ENCODE peak calls at places on chromosomes 12 and 14, in seven cellular contexts. One of them, this sample, is unnamed.

GRCh38 chr12:124296295-124296915 is 1.5 kb downstream of the RFLNA start:
- DNase-seq in GM23338: peak; percentile 35
- DNase-seq in epithelial cell of esophagus: peak; percentile 42
- DNase-seq in AG09309: no peak
- DNase-seq in fibroblast of mammary gland: no peak
- DNase-seq in testis: no peak
- DNase-seq in GM06990: no peak
- DNase-seq in this sample: no peak

GRCh38 chr14:42779024-42779423 is 1172.3 kb downstream of the LRFN5 start:
- DNase-seq in fibroblast of mammary gland: peak; percentile 53
- DNase-seq in GM23338: no peak
- DNase-seq in GM06990: no peak
- DNase-seq in AG09309: no peak
- DNase-seq in epithelial cell of esophagus: peak; percentile 9
- DNase-seq in testis: no peak
- DNase-seq in this sample: no peak

GRCh38 chr14:60343571-60344071 is 94.6 kb downstream of the PPM1A start:
- DNase-seq in AG09309: no peak
- DNase-seq in epithelial cell of esophagus: no peak
- DNase-seq in GM06990: no peak
- DNase-seq in GM23338: no peak
- DNase-seq in testis: no peak
- DNase-seq in fibroblast of mammary gland: no peak
- DNase-seq in this sample: no peak

GRCh38 chr14:61803755-61804154 is 41.5 kb downstream of the SNAPC1 start:
- DNase-seq in GM23338: no peak
- DNase-seq in GM06990: no peak
- DNase-seq in testis: no peak
- DNase-seq in fibroblast of mammary gland: no peak
- DNase-seq in AG09309: no peak
- DNase-seq in epithelial cell of esophagus: no peak
- DNase-seq in this sample: no peak

GRCh38 chr12:46522141-46522540 is 149.6 kb upstream of the SLC38A2 start:
- DNase-seq in epithelial cell of esophagus: no peak
- DNase-seq in testis: no peak
- DNase-seq in fibroblast of mammary gland: peak; percentile 34
- DNase-seq in AG09309: no peak
- DNase-seq in GM23338: no peak
- DNase-seq in GM06990: no peak
- DNase-seq in this sample: no peak

GRCh38 chr12:26848156-26848825 is 15.3 kb upstream of the ITPR2 start:
- DNase-seq in AG09309: no peak
- DNase-seq in fibroblast of mammary gland: peak; percentile 62
- DNase-seq in GM23338: no peak
- DNase-seq in testis: no peak
- DNase-seq in GM06990: no peak
- DNase-seq in epithelial cell of esophagus: peak; percentile 69
- DNase-seq in this sample: no peak

GRCh38 chr12:24955853-24956252 is 7.0 kb upstream of the BCAT1 start:
- DNase-seq in AG09309: no peak
- DNase-seq in GM06990: no peak
- DNase-seq in testis: peak; percentile 40
- DNase-seq in GM23338: peak; percentile 59
- DNase-seq in fibroblast of mammary gland: no peak
- DNase-seq in epithelial cell of esophagus: no peak
- DNase-seq in this sample: no peak

GRCh38 chr12:82625523-82625922 is 61.2 kb upstream of the TMTC2 start:
- DNase-seq in epithelial cell of esophagus: no peak
- DNase-seq in GM06990: no peak
- DNase-seq in testis: no peak
- DNase-seq in fibroblast of mammary gland: no peak
- DNase-seq in GM23338: peak; percentile 12
- DNase-seq in AG09309: no peak
- DNase-seq in this sample: no peak

GRCh38 chr12:10319414-10319813 is 11.7 kb downstream of the KLRD1 start:
- DNase-seq in AG09309: no peak
- DNase-seq in GM23338: no peak
- DNase-seq in GM06990: no peak
- DNase-seq in epithelial cell of esophagus: no peak
- DNase-seq in fibroblast of mammary gland: no peak
- DNase-seq in testis: no peak
- DNase-seq in this sample: no peak

DNA sequence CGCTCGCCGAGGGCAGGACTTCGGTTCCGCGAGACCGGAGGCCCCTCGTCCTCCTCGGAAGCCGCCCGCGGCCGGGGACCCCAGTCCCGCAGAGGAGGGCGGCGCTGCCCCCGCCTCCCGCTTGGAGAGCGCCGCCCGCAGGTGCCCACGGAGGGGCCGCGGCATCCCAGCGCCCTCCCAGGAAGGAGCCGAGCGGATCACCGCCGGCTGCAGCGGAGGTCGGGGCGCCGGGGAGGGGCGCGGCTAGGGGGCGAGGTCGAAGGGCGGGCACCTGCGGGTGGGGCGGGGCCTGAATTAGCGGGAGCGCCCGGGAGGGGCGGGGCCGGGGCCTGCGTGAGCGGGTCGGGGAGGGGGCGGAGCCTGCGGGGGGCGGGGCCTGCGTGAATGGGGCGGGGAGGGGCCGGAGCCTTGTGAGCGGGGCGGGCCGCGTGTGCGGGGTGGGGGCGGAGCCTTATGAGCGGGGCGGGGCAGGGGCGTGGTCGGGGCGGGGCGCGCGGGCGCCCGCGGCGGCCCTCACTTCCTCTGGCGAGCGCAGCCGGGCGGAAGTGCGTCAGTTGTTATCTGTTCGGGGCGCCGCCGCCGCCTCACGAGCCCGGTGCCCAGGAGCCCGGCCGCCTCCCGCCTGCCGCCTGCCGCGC is at the start of gene FBRSL1:
- DNase-seq in epithelial cell of esophagus: peak; percentile 87
- DNase-seq in fibroblast of mammary gland: peak; percentile 74
- DNase-seq in GM23338: peak; percentile 96
- DNase-seq in GM06990: peak; percentile 85
- DNase-seq in AG09309: peak; percentile 27
- DNase-seq in testis: peak; percentile 94
- DNase-seq in this sample: peak; percentile 96
- TF ChIP-seq CTCF in epithelial cell of esophagus: no peak
- TF ChIP-seq CTCF in fibroblast of mammary gland: no peak
- TF ChIP-seq CTCF in GM23338: no peak
- TF ChIP-seq CTCF in GM06990: no peak
- TF ChIP-seq CTCF in AG09309: no peak
- TF ChIP-seq CTCF in testis: no peak
- TF ChIP-seq CTCF in this sample: no peak

GRCh38 chr12:52532636-52533035 is 12.4 kb upstream of the KRT5 start:
- DNase-seq in epithelial cell of esophagus: no peak
- DNase-seq in GM23338: no peak
- DNase-seq in testis: no peak
- DNase-seq in GM06990: no peak
- DNase-seq in AG09309: no peak
- DNase-seq in fibroblast of mammary gland: no peak
- DNase-seq in this sample: no peak

GRCh38 chr12:52533686-52534470 is 13.7 kb upstream of the KRT5 start:
- DNase-seq in epithelial cell of esophagus: no peak
- DNase-seq in GM23338: no peak
- DNase-seq in fibroblast of mammary gland: no peak
- DNase-seq in GM06990: no peak
- DNase-seq in testis: no peak
- DNase-seq in AG09309: no peak
- DNase-seq in this sample: no peak

GRCh38 chr12:52537101-52537500 is 15.8 kb downstream of the KRT71 start:
- DNase-seq in AG09309: no peak
- DNase-seq in fibroblast of mammary gland: no peak
- DNase-seq in GM06990: no peak
- DNase-seq in GM23338: no peak
- DNase-seq in testis: no peak
- DNase-seq in epithelial cell of esophagus: no peak
- DNase-seq in this sample: no peak

GRCh38 chr12:52531563-52532300 is 11.5 kb upstream of the KRT5 start:
- DNase-seq in AG09309: no peak
- DNase-seq in GM06990: no peak
- DNase-seq in fibroblast of mammary gland: no peak
- DNase-seq in testis: peak; percentile 22
- DNase-seq in GM23338: no peak
- DNase-seq in epithelial cell of esophagus: no peak
- DNase-seq in this sample: no peak

DNA sequence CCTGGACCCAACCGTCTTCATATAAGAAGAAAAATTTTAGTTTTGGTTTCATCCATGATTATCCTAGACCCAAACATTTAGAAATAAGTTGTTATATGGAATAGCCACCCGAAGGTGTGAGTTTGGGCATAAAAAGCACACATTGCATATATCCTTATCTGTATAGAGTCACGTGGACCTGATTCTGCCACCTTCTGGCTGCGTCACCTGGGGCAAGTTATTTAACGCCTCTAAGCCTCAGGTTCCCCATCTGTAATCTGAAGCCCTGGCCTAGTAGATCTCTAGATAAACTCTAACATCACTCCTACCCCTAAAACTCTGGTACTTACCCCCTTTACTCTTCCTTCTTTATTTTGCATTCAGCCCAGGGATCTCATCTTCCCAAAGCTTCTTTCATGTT is 14.3 kb upstream of the KRT5 start:
- DNase-seq in AG09309: no peak
- DNase-seq in GM23338: peak; percentile 32
- DNase-seq in fibroblast of mammary gland: no peak
- DNase-seq in epithelial cell of esophagus: no peak
- DNase-seq in GM06990: no peak
- DNase-seq in testis: no peak
- DNase-seq in this sample: no peak
- TF ChIP-seq CTCF in AG09309: no peak
- TF ChIP-seq CTCF in GM23338: peak; percentile 61
- TF ChIP-seq CTCF in fibroblast of mammary gland: no peak
- TF ChIP-seq CTCF in epithelial cell of esophagus: no peak
- TF ChIP-seq CTCF in GM06990: peak; percentile 52
- TF ChIP-seq CTCF in testis: no peak
- TF ChIP-seq CTCF in this sample: peak; percentile 11

DNA sequence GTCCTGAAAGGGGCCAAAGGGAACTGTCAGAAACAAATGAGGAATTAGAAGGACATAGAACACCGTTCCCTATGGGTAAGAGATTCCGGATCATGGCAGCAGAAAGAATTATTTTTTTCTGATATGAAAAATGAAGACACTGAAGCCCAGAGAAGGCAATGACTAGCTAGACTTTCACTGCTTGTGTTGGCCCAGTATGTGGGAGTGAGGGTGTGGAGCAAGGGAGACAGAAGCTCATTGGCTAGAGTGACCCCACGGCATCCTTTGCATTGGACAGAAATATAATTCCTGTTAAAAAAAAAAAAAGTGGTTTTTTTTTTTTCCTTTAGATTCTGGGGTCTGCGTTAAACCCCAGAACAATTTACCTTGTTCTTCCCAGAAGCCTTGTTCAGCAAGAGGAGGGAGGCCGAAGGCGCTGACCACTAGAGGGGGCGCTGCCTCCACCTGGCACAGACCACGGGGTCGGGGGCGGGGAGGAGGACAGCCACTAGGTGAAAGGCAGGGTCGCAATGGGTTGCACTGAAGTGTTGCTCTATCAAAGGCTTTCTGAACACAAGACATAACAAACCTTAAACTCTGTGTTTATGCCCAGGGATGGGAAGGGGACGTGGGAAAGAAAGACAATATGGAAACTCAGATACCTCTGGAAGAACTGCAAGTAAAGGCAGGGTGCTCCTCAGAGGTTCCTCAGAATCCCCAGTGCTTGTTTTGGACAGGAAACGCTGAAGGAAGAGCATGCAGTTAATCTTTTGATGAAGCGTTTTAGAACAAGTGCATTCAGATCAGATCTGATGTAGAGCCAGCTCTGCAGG is 156.8 kb downstream of the KCNA5 start:
- DNase-seq in GM06990: peak; percentile 18
- DNase-seq in testis: peak; percentile 79
- DNase-seq in AG09309: no peak
- DNase-seq in fibroblast of mammary gland: peak; percentile 5
- DNase-seq in epithelial cell of esophagus: peak; percentile 18
- DNase-seq in GM23338: peak; percentile 89
- DNase-seq in this sample: peak; percentile 52
- TF ChIP-seq CTCF in GM06990: peak; percentile 77
- TF ChIP-seq CTCF in testis: no peak
- TF ChIP-seq CTCF in AG09309: peak; percentile 76
- TF ChIP-seq CTCF in fibroblast of mammary gland: peak; percentile 32
- TF ChIP-seq CTCF in epithelial cell of esophagus: peak; percentile 60
- TF ChIP-seq CTCF in GM23338: peak; percentile 98
- TF ChIP-seq CTCF in this sample: peak; percentile 85

GRCh38 chr12:120856980-120857379 is 47.2 kb downstream of the SPPL3 start:
- DNase-seq in GM06990: no peak
- DNase-seq in fibroblast of mammary gland: no peak
- DNase-seq in testis: no peak
- DNase-seq in AG09309: no peak
- DNase-seq in GM23338: peak; percentile 22
- DNase-seq in epithelial cell of esophagus: peak; percentile 41
- DNase-seq in this sample: no peak
- TF ChIP-seq CTCF in GM06990: peak; percentile 47
- TF ChIP-seq CTCF in fibroblast of mammary gland: peak; percentile 49
- TF ChIP-seq CTCF in testis: no peak
- TF ChIP-seq CTCF in AG09309: peak; percentile 45
- TF ChIP-seq CTCF in GM23338: peak; percentile 54
- TF ChIP-seq CTCF in epithelial cell of esophagus: peak; percentile 49
- TF ChIP-seq CTCF in this sample: peak; percentile 22

GRCh38 chr14:32013083-32013482 is 64.0 kb upstream of the ARHGAP5 start:
- DNase-seq in GM06990: no peak
- DNase-seq in AG09309: no peak
- DNase-seq in epithelial cell of esophagus: no peak
- DNase-seq in testis: no peak
- DNase-seq in fibroblast of mammary gland: no peak
- DNase-seq in GM23338: peak; percentile 75
- DNase-seq in this sample: no peak
- TF ChIP-seq CTCF in GM06990: no peak
- TF ChIP-seq CTCF in AG09309: no peak
- TF ChIP-seq CTCF in epithelial cell of esophagus: no peak
- TF ChIP-seq CTCF in testis: no peak
- TF ChIP-seq CTCF in fibroblast of mammary gland: peak; percentile 7
- TF ChIP-seq CTCF in GM23338: peak; percentile 59
- TF ChIP-seq CTCF in this sample: no peak

DNA sequence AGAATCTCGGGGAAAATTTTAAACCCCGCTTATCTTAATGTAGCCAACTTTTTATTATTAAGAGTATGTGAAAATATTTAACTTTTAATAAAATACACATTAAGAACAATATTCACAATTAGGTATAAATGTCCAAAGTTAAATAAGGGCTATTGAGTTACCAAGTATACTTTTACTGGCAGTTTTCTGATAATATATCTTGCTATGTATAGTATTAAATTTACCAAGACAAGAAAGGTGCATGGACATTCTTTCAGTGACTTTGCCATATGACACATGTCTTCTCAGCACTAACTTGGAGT is 115.4 kb downstream of the MON2 start:
- DNase-seq in epithelial cell of esophagus: no peak
- DNase-seq in GM06990: no peak
- DNase-seq in AG09309: no peak
- DNase-seq in testis: no peak
- DNase-seq in GM23338: no peak
- DNase-seq in fibroblast of mammary gland: no peak
- DNase-seq in this sample: no peak
- TF ChIP-seq CTCF in epithelial cell of esophagus: no peak
- TF ChIP-seq CTCF in GM06990: no peak
- TF ChIP-seq CTCF in AG09309: no peak
- TF ChIP-seq CTCF in testis: no peak
- TF ChIP-seq CTCF in GM23338: no peak
- TF ChIP-seq CTCF in fibroblast of mammary gland: no peak
- TF ChIP-seq CTCF in this sample: no peak

DNA sequence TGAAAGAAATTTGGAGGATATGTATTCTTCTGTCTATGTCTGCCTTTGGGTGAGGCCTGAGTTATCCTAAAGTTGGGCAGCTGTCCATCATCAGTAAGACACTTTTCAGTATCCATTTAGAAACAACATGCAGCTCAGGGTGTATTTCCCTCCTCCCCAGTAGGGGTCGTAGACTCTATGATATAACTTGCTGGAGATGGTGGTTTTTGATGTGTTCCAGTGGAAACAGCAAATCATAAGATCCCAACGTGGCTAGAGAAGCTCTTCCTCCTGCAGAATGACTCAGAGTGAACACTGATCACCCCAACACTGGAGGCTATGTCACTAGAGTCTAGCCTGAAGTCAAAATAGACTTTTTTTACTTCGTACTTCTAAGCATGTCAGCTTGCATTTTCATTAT is 331.6 kb upstream of the STXBP6 start:
- DNase-seq in AG09309: no peak
- DNase-seq in epithelial cell of esophagus: no peak
- DNase-seq in testis: no peak
- DNase-seq in GM06990: no peak
- DNase-seq in fibroblast of mammary gland: peak; percentile 48
- DNase-seq in GM23338: peak; percentile 52
- DNase-seq in this sample: no peak
- TF ChIP-seq CTCF in AG09309: peak; percentile 12
- TF ChIP-seq CTCF in epithelial cell of esophagus: no peak
- TF ChIP-seq CTCF in testis: no peak
- TF ChIP-seq CTCF in GM06990: no peak
- TF ChIP-seq CTCF in fibroblast of mammary gland: peak; percentile 44
- TF ChIP-seq CTCF in GM23338: peak; percentile 34
- TF ChIP-seq CTCF in this sample: no peak

This sample was measured in D721Med.